ENCODE peak calls at places on chromosomes 11 and 22, in eight cellular contexts. R is lower lobe of right lung, V is uterus, M is HCT116, F is right atrium auricular region, I is heart right ventricle, S is endodermal cell, K is lung. L is an unnamed sample.

GRCh38 chr11:1008001-1008400 is 28.5 kb downstream of the MUC6 start:
- DNase-seq in R (no peak), S (no peak), K (no peak), F (no peak), V (no peak), I (no peak), M (no peak), L (no peak)

GRCh38 chr11:63619967-63620366 is 5.7 kb upstream of the PLAAT3 start:
- DNase-seq in F (peak), I (no peak), M (no peak), K (no peak), S (no peak), R (no peak), V (no peak), L (no peak)

GRCh38 chr11:129302386-129303101 is 73.1 kb upstream of the BARX2 start:
- DNase-seq in R (no peak), I (no peak), F (no peak), V (no peak), K (no peak), S (no peak), M (no peak), L (no peak)

GRCh38 chr11:72688929-72689328 is 14.7 kb upstream of the PDE2A start:
- DNase-seq in M (no peak), S (no peak), F (no peak), R (no peak), V (no peak), K (no peak), I (no peak), L (no peak)

GRCh38 chr11:92886243-92886905 is 83.1 kb upstream of the MTNR1B start:
- DNase-seq in R (no peak), F (no peak), V (peak), M (peak), I (peak), S (peak), K (no peak), L (peak)

GRCh38 chr11:9953994-9954626 is 290.2 kb downstream of the SWAP70 start:
- DNase-seq in V (no peak), F (no peak), S (no peak), R (no peak), K (no peak), M (no peak), I (no peak), L (no peak)

GRCh38 chr11:46381046-46381835 is at the start of gene MDK:
- DNase-seq in I (no peak), M (no peak), R (peak), F (no peak), S (peak), V (no peak), K (no peak), L (no peak)

GRCh38 chr22:27687984-27688545 is 113.5 kb downstream of the MN1 start:
- DNase-seq in F (no peak), V (no peak), R (no peak), I (no peak), S (peak), K (no peak), M (no peak), L (no peak)

GRCh38 chr11:46281374-46281831 is 3.9 kb downstream of the CREB3L1 start:
- DNase-seq in R (no peak), V (peak), K (no peak), F (no peak), I (peak), S (peak), M (no peak), L (peak)

DNA sequence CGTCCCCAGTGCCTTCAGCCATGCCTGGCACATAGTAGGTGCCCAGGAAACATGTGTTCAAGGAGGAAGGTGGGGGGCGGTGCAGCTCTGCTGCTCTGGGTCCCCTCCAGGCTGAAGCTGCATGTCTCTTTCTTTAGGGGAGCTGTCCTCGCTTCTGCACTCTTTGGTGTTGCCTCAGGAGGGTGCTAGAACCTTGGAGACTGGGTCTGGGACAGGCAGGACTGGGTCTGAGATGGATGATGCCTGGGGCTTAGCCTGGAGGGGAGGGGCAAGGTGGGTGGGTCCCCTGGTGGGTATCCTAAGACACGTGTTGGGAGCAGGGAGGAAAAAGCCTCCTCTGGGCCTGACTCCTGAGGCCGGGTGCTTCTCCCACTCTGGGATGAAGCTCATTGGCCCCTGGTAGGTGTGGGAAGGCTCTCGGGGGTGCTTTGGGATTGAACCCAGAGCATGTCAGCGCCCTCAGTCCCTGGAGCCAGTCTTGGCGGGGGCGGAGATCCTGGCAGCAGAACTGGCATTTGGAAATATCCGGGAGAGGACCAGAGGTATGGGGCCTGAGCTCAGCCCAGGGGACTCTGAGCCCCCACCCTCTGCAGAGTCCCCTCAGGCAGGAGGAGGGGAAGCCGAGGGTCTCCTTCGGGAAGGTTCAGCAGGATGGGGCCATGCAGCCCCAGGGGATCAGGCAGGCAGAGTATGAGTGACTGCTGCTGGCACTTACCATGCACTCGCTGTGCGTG is 6.7 kb upstream of the GSTP1 start:
- DNase-seq in I (no peak), M (no peak), S (peak), V (no peak), K (no peak), R (no peak), F (no peak), L (no peak)
- TF ChIP-seq CTCF in I (no peak), M (no peak), S (peak), V (no peak), K (no peak), R (no peak), F (no peak), L (no peak)

GRCh38 chr22:44304354-44304753 is 8.4 kb downstream of the SHISAL1 start:
- DNase-seq in R (no peak), F (no peak), I (no peak), V (peak), S (no peak), M (no peak), K (no peak), L (no peak)
- H3K27ac ChIP-seq in R (no peak), F (no peak), I (no peak), V (peak), S (no peak), M (no peak), K (no peak), L (peak)

GRCh38 chr11:65390099-65390941 is 3.9 kb downstream of the FRMD8 start:
- DNase-seq in V (no peak), I (no peak), S (no peak), M (no peak), R (no peak), F (no peak), K (no peak), L (no peak)
- H3K4me3 ChIP-seq in V (peak), I (peak), S (no peak), M (no peak), R (peak), F (no peak), K (no peak), L (no peak)

DNA sequence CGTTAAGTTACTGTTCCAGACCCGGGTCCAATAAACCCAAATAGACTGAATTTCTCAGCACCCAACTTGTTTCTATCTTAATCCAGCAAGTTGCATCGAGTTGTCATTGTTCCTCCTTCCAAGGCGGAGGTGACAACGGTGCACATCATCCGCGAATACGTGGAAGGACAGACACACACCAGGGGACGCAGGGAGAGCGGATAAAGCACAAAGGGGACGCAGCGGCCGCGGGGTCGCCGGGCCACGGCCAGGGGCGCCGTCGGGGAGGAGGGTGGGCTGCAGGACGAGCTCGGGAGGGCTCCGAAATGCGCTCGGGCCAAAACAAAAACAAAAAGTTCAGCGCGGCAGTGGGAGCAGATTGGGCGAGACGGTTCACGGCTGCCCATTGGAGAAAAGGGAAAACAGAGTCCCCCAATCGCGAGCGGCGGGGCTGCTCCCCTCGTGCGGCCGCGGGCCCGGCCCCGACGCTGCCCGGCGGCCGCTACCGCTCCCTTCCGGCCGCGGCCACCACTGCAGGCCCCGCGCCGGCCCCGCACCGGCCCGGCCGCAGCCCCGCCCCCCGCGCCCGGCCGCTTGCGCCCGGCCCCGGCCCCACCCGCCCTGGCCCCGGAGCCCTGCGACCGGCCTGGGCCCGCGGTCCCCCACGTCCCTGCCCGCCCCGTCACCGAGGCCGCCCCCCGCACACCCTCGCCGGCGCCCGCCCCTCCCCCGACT is 518 bp downstream of the KMT5B start:
- DNase-seq in V (peak), I (peak), S (peak), R (peak), M (peak), K (peak), F (peak), L (peak)
- TF ChIP-seq CTCF in V (peak), I (no peak), S (peak), R (no peak), M (peak), K (no peak), F (peak), L (peak)

L was measured in prostate gland.